ENCODE peak calls at places on chromosomes 1 and 21, in ten cellular contexts. One of them, this sample, is unnamed.

GRCh38 chr1:6141601-6142000 is 38.5 kb downstream of the CHD5 start:
- DNase-seq in Caki2: no peak
- DNase-seq in AG08396: no peak
- DNase-seq in EH: no peak
- DNase-seq in NCI-H1048: no peak
- DNase-seq in cerebellum: no peak
- DNase-seq in lower leg skin: no peak
- DNase-seq in osteocyte: no peak
- DNase-seq in HFF-Myc: peak
- DNase-seq in KG1: no peak
- DNase-seq in this sample: no peak

GRCh38 chr1:43052322-43052721 is 93.7 kb upstream of the SLC2A1 start:
- DNase-seq in Caki2: no peak
- DNase-seq in AG08396: no peak
- DNase-seq in EH: no peak
- DNase-seq in NCI-H1048: no peak
- DNase-seq in cerebellum: no peak
- DNase-seq in lower leg skin: no peak
- DNase-seq in osteocyte: no peak
- DNase-seq in HFF-Myc: no peak
- DNase-seq in KG1: no peak
- DNase-seq in this sample: no peak

GRCh38 chr1:116915182-116915611 is 5.5 kb downstream of the PTGFRN start:
- DNase-seq in Caki2: no peak
- DNase-seq in AG08396: no peak
- DNase-seq in EH: no peak
- DNase-seq in NCI-H1048: no peak
- DNase-seq in cerebellum: no peak
- DNase-seq in lower leg skin: no peak
- DNase-seq in osteocyte: no peak
- DNase-seq in HFF-Myc: no peak
- DNase-seq in KG1: no peak
- DNase-seq in this sample: no peak

GRCh38 chr21:38349111-38349746 is 92.4 kb downstream of the KCNJ15 start:
- DNase-seq in Caki2: peak
- DNase-seq in AG08396: no peak
- DNase-seq in EH: peak
- DNase-seq in NCI-H1048: no peak
- DNase-seq in cerebellum: no peak
- DNase-seq in lower leg skin: no peak
- DNase-seq in osteocyte: no peak
- DNase-seq in HFF-Myc: no peak
- DNase-seq in KG1: no peak
- DNase-seq in this sample: no peak

GRCh38 chr1:31013187-31013864 is 52.2 kb downstream of the PUM1 start:
- DNase-seq in Caki2: peak
- DNase-seq in AG08396: no peak
- DNase-seq in EH: peak
- DNase-seq in NCI-H1048: no peak
- DNase-seq in cerebellum: no peak
- DNase-seq in lower leg skin: no peak
- DNase-seq in osteocyte: no peak
- DNase-seq in HFF-Myc: no peak
- DNase-seq in KG1: no peak
- DNase-seq in this sample: no peak

GRCh38 chr1:225532240-225532944 is 104.6 kb upstream of the LBR start:
- DNase-seq in Caki2: no peak
- DNase-seq in AG08396: no peak
- DNase-seq in EH: no peak
- DNase-seq in NCI-H1048: peak
- DNase-seq in cerebellum: no peak
- DNase-seq in lower leg skin: no peak
- DNase-seq in osteocyte: no peak
- DNase-seq in HFF-Myc: no peak
- DNase-seq in KG1: no peak
- DNase-seq in this sample: no peak

GRCh38 chr1:177130426-177130825 is 34.1 kb downstream of the ASTN1 start:
- DNase-seq in Caki2: no peak
- DNase-seq in AG08396: no peak
- DNase-seq in EH: no peak
- DNase-seq in NCI-H1048: no peak
- DNase-seq in cerebellum: no peak
- DNase-seq in lower leg skin: no peak
- DNase-seq in osteocyte: no peak
- DNase-seq in HFF-Myc: no peak
- DNase-seq in KG1: no peak
- DNase-seq in this sample: no peak

GRCh38 chr21:42533963-42534355 is 20.3 kb downstream of the SLC37A1 start:
- DNase-seq in Caki2: no peak
- DNase-seq in AG08396: no peak
- DNase-seq in EH: no peak
- DNase-seq in NCI-H1048: no peak
- DNase-seq in cerebellum: no peak
- DNase-seq in lower leg skin: no peak
- DNase-seq in osteocyte: no peak
- DNase-seq in HFF-Myc: no peak
- DNase-seq in KG1: no peak
- DNase-seq in this sample: no peak

GRCh38 chr21:44962481-44962966 is 22.7 kb downstream of the SLX9 start:
- DNase-seq in Caki2: no peak
- DNase-seq in AG08396: peak
- DNase-seq in EH: peak
- DNase-seq in NCI-H1048: no peak
- DNase-seq in cerebellum: no peak
- DNase-seq in lower leg skin: no peak
- DNase-seq in osteocyte: no peak
- DNase-seq in HFF-Myc: peak
- DNase-seq in KG1: no peak
- DNase-seq in this sample: no peak

GRCh38 chr1:71561729-71562128 is 480.9 kb upstream of the ZRANB2 start:
- DNase-seq in Caki2: no peak
- DNase-seq in AG08396: peak
- DNase-seq in EH: peak
- DNase-seq in NCI-H1048: no peak
- DNase-seq in cerebellum: no peak
- DNase-seq in lower leg skin: no peak
- DNase-seq in osteocyte: no peak
- DNase-seq in HFF-Myc: peak
- DNase-seq in KG1: no peak
- DNase-seq in this sample: no peak

GRCh38 chr1:10796029-10796944 is at the start of gene CASZ1:
- DNase-seq in Caki2: peak
- DNase-seq in AG08396: peak
- DNase-seq in EH: peak
- DNase-seq in NCI-H1048: peak
- DNase-seq in cerebellum: peak
- DNase-seq in lower leg skin: peak
- DNase-seq in osteocyte: peak
- DNase-seq in HFF-Myc: peak
- DNase-seq in KG1: no peak
- DNase-seq in this sample: peak